ENCODE peak calls at places on chromosomes 13 and 19, in six cellular contexts. One of them, this sample, is unnamed.
A peak's percentile ranks its signal among the peaks of the same experiment; 100 is the strongest.

GRCh38 chr13:57784633-57785032 is 153.1 kb downstream of the PCDH17 start:
- DNase-seq in psoas muscle: no peak
- DNase-seq in keratinocyte: no peak
- DNase-seq in fibroblast of lung: no peak
- DNase-seq in stimulated activated CD4-positive, alpha-beta T cell treated with anti-CD3 and anti-CD28 coated beads, Interleukin-15, amount 100 ng/mL, for 1 hour: no peak
- DNase-seq in lower lobe of right lung: no peak
- DNase-seq in this sample: no peak

GRCh38 chr19:33194884-33195710 is 967 bp downstream of the LRP3 start:
- DNase-seq in stimulated activated CD4-positive, alpha-beta T cell treated with anti-CD3 and anti-CD28 coated beads, Interleukin-15, amount 100 ng/mL, for 1 hour: no peak
- DNase-seq in fibroblast of lung: peak; percentile 38
- DNase-seq in psoas muscle: no peak
- DNase-seq in lower lobe of right lung: no peak
- DNase-seq in keratinocyte: no peak
- DNase-seq in this sample: no peak

GRCh38 chr13:37074703-37075102 is 15.2 kb upstream of the SUPT20H start:
- DNase-seq in lower lobe of right lung: no peak
- DNase-seq in fibroblast of lung: peak; percentile 50
- DNase-seq in stimulated activated CD4-positive, alpha-beta T cell treated with anti-CD3 and anti-CD28 coated beads, Interleukin-15, amount 100 ng/mL, for 1 hour: no peak
- DNase-seq in psoas muscle: no peak
- DNase-seq in keratinocyte: no peak
- DNase-seq in this sample: no peak

GRCh38 chr19:2627319-2627829 is 75.1 kb downstream of the GNG7 start:
- DNase-seq in fibroblast of lung: peak; percentile 99
- DNase-seq in keratinocyte: peak; percentile 99
- DNase-seq in lower lobe of right lung: peak; percentile 78
- DNase-seq in stimulated activated CD4-positive, alpha-beta T cell treated with anti-CD3 and anti-CD28 coated beads, Interleukin-15, amount 100 ng/mL, for 1 hour: no peak
- DNase-seq in psoas muscle: peak; percentile 94
- DNase-seq in this sample: no peak

GRCh38 chr13:85993567-85993966 is 194.3 kb upstream of the SLITRK6 start:
- DNase-seq in lower lobe of right lung: no peak
- DNase-seq in stimulated activated CD4-positive, alpha-beta T cell treated with anti-CD3 and anti-CD28 coated beads, Interleukin-15, amount 100 ng/mL, for 1 hour: no peak
- DNase-seq in keratinocyte: no peak
- DNase-seq in psoas muscle: no peak
- DNase-seq in fibroblast of lung: no peak
- DNase-seq in this sample: no peak

GRCh38 chr19:23309926-23310325 is 59.7 kb upstream of the ZNF724 start:
- DNase-seq in fibroblast of lung: no peak
- DNase-seq in lower lobe of right lung: no peak
- DNase-seq in keratinocyte: no peak
- DNase-seq in stimulated activated CD4-positive, alpha-beta T cell treated with anti-CD3 and anti-CD28 coated beads, Interleukin-15, amount 100 ng/mL, for 1 hour: no peak
- DNase-seq in psoas muscle: no peak
- DNase-seq in this sample: no peak

GRCh38 chr13:43749503-43749902 is 37.3 kb downstream of the ENOX1 start:
- DNase-seq in lower lobe of right lung: no peak
- DNase-seq in stimulated activated CD4-positive, alpha-beta T cell treated with anti-CD3 and anti-CD28 coated beads, Interleukin-15, amount 100 ng/mL, for 1 hour: no peak
- DNase-seq in keratinocyte: no peak
- DNase-seq in fibroblast of lung: no peak
- DNase-seq in psoas muscle: no peak
- DNase-seq in this sample: no peak

GRCh38 chr19:39127812-39128510 is 2.4 kb downstream of the PAK4 start:
- DNase-seq in stimulated activated CD4-positive, alpha-beta T cell treated with anti-CD3 and anti-CD28 coated beads, Interleukin-15, amount 100 ng/mL, for 1 hour: no peak
- DNase-seq in fibroblast of lung: no peak
- DNase-seq in psoas muscle: no peak
- DNase-seq in keratinocyte: no peak
- DNase-seq in lower lobe of right lung: peak; percentile 53
- DNase-seq in this sample: no peak

GRCh38 chr19:38037151-38037611 is 130.2 kb downstream of the SIPA1L3 start:
- DNase-seq in keratinocyte: no peak
- DNase-seq in fibroblast of lung: no peak
- DNase-seq in lower lobe of right lung: no peak
- DNase-seq in psoas muscle: no peak
- DNase-seq in stimulated activated CD4-positive, alpha-beta T cell treated with anti-CD3 and anti-CD28 coated beads, Interleukin-15, amount 100 ng/mL, for 1 hour: no peak
- DNase-seq in this sample: no peak

GRCh38 chr13:74765955-74766354 is 631.8 kb upstream of the KLF12 start:
- DNase-seq in fibroblast of lung: no peak
- DNase-seq in stimulated activated CD4-positive, alpha-beta T cell treated with anti-CD3 and anti-CD28 coated beads, Interleukin-15, amount 100 ng/mL, for 1 hour: no peak
- DNase-seq in psoas muscle: no peak
- DNase-seq in keratinocyte: no peak
- DNase-seq in lower lobe of right lung: no peak
- DNase-seq in this sample: no peak

GRCh38 chr13:50280538-50280937 is 265.3 kb downstream of the KCNRG start:
- DNase-seq in keratinocyte: no peak
- DNase-seq in psoas muscle: no peak
- DNase-seq in stimulated activated CD4-positive, alpha-beta T cell treated with anti-CD3 and anti-CD28 coated beads, Interleukin-15, amount 100 ng/mL, for 1 hour: no peak
- DNase-seq in lower lobe of right lung: no peak
- DNase-seq in fibroblast of lung: no peak
- DNase-seq in this sample: no peak

GRCh38 chr13:112574476-112575294 is 13.3 kb downstream of the TUBGCP3 start:
- DNase-seq in lower lobe of right lung: no peak
- DNase-seq in stimulated activated CD4-positive, alpha-beta T cell treated with anti-CD3 and anti-CD28 coated beads, Interleukin-15, amount 100 ng/mL, for 1 hour: no peak
- DNase-seq in fibroblast of lung: no peak
- DNase-seq in psoas muscle: no peak
- DNase-seq in keratinocyte: no peak
- DNase-seq in this sample: no peak

GRCh38 chr13:22915442-22916082 is 265.2 kb upstream of the SGCG start:
- DNase-seq in psoas muscle: no peak
- DNase-seq in keratinocyte: no peak
- DNase-seq in lower lobe of right lung: peak; percentile 59
- DNase-seq in fibroblast of lung: peak; percentile 65
- DNase-seq in stimulated activated CD4-positive, alpha-beta T cell treated with anti-CD3 and anti-CD28 coated beads, Interleukin-15, amount 100 ng/mL, for 1 hour: no peak
- DNase-seq in this sample: no peak

GRCh38 chr13:51191743-51192142 is 30.5 kb upstream of the FAM124A start:
- DNase-seq in fibroblast of lung: no peak
- DNase-seq in lower lobe of right lung: no peak
- DNase-seq in stimulated activated CD4-positive, alpha-beta T cell treated with anti-CD3 and anti-CD28 coated beads, Interleukin-15, amount 100 ng/mL, for 1 hour: no peak
- DNase-seq in psoas muscle: no peak
- DNase-seq in keratinocyte: no peak
- DNase-seq in this sample: no peak

This sample was measured in T-helper 9 cell.